ENCODE peak calls at places on chromosomes 13 and 19, in nine cellular contexts. I, X, B, Y, J, O, M, T and U are unnamed samples.
A peak's percentile ranks its signal among the peaks of the same experiment; 100 is the strongest.

GRCh38 chr13:50422181-50423148 is 407.2 kb downstream of the KCNRG start:
- DNase-seq in I (no peak), X (no peak), B (no peak), Y (no peak), J (no peak), O (no peak), M (no peak), T (no peak), U (no peak)

GRCh38 chr13:27954406-27954851 is 14.7 kb downstream of the CDX2 start:
- DNase-seq in I (no peak), X (no peak), B (peak; percentile 13), Y (no peak), J (no peak), O (no peak), M (no peak), T (no peak), U (no peak)

GRCh38 chr13:108993346-108993745 is 363.9 kb downstream of the MYO16 start:
- DNase-seq in I (peak; percentile 45), X (peak; percentile 74), B (no peak), Y (no peak), J (no peak), O (no peak), M (no peak), T (peak; percentile 36), U (no peak)

GRCh38 chr13:27339299-27339698 is 68.7 kb downstream of the RASL11A start:
- DNase-seq in I (peak; percentile 61), X (peak; percentile 42), B (peak; percentile 58), Y (no peak), J (no peak), O (peak; percentile 75), M (no peak), T (peak; percentile 73), U (peak; percentile 48)

GRCh38 chr19:2974342-2974932 is 2.9 kb upstream of the TLE6 start:
- DNase-seq in I (no peak), X (no peak), B (peak; percentile 78), Y (no peak), J (no peak), O (no peak), M (no peak), T (peak; percentile 78), U (peak; percentile 26)

GRCh38 chr13:45512148-45512498 is 47.4 kb downstream of the COG3 start:
- DNase-seq in I (no peak), X (peak; percentile 50), B (peak; percentile 39), Y (no peak), J (no peak), O (no peak), M (no peak), T (no peak), U (no peak)

GRCh38 chr13:26424181-26424580 is 133.3 kb upstream of the WASF3 start:
- DNase-seq in I (no peak), X (no peak), B (no peak), Y (no peak), J (no peak), O (no peak), M (no peak), T (no peak), U (no peak)

GRCh38 chr19:35868172-35868822 is at the start of gene APLP1:
- DNase-seq in I (no peak), X (no peak), B (peak; percentile 27), Y (peak; percentile 57), J (peak; percentile 37), O (no peak), M (peak; percentile 65), T (no peak), U (peak; percentile 58)

GRCh38 chr13:79936368-79937136 is 404.4 kb downstream of the SPRY2 start:
- DNase-seq in I (peak; percentile 98), X (peak; percentile 100), B (peak; percentile 99), Y (no peak), J (no peak), O (no peak), M (peak; percentile 59), T (peak; percentile 97), U (peak; percentile 100)

GRCh38 chr19:42242071-42242511 is 311 bp downstream of the GSK3A start:
- DNase-seq in I (no peak), X (no peak), B (no peak), Y (no peak), J (no peak), O (no peak), M (no peak), T (peak; percentile 14), U (no peak)

GRCh38 chr19:19487077-19488040 is 28.0 kb downstream of the TSSK6 start:
- DNase-seq in I (no peak), X (no peak), B (no peak), Y (no peak), J (no peak), O (peak; percentile 49), M (no peak), T (no peak), U (no peak)

GRCh38 chr13:113349491-113349890 is 14.4 kb downstream of the GRTP1 start:
- DNase-seq in I (no peak), X (no peak), B (no peak), Y (no peak), J (no peak), O (no peak), M (no peak), T (no peak), U (no peak)

GRCh38 chr13:50942630-50943311 is 33.2 kb downstream of the RNASEH2B start:
- DNase-seq in I (no peak), X (no peak), B (no peak), Y (no peak), J (no peak), O (no peak), M (no peak), T (no peak), U (no peak)

GRCh38 chr19:11378319-11379189 is 4.1 kb downstream of the SWSAP1 start:
- DNase-seq in I (peak; percentile 76), X (peak; percentile 89), B (peak; percentile 66), Y (no peak), J (no peak), O (no peak), M (no peak), T (peak; percentile 57), U (peak; percentile 79)

GRCh38 chr19:16076958-16077611 is 790 bp downstream of the TPM4 start:
- DNase-seq in I (peak; percentile 31), X (no peak), B (no peak), Y (no peak), J (no peak), O (no peak), M (no peak), T (no peak), U (no peak)

GRCh38 chr19:54030895-54031586 is 32.7 kb downstream of the VSTM1 start:
- DNase-seq in I (peak; percentile 30), X (peak; percentile 24), B (peak; percentile 49), Y (no peak), J (no peak), O (no peak), M (no peak), T (peak; percentile 52), U (peak; percentile 51)

GRCh38 chr13:107587681-107588080 is 627.7 kb downstream of the LIG4 start:
- DNase-seq in I (no peak), X (no peak), B (no peak), Y (no peak), J (no peak), O (no peak), M (no peak), T (no peak), U (no peak)

GRCh38 chr13:39577203-39577602 is 25.8 kb downstream of the LHFPL6 start:
- DNase-seq in I (no peak), X (no peak), B (no peak), Y (no peak), J (no peak), O (no peak), M (no peak), T (no peak), U (no peak)

GRCh38 chr13:31234729-31235128 is 35.0 kb downstream of the B3GLCT start:
- DNase-seq in I (no peak), X (no peak), B (peak; percentile 29), Y (no peak), J (no peak), O (no peak), M (no peak), T (peak; percentile 41), U (no peak)

GRCh38 chr13:104594801-104595200 is 1528.6 kb upstream of the SLC10A2 start:
- DNase-seq in I (no peak), X (no peak), B (no peak), Y (no peak), J (no peak), O (no peak), M (no peak), T (no peak), U (no peak)

GRCh38 chr19:10114651-10115391 is 3.3 kb downstream of the P2RY11 start:
- DNase-seq in I (no peak), X (no peak), B (no peak), Y (no peak), J (no peak), O (no peak), M (no peak), T (no peak), U (no peak)

GRCh38 chr13:46668302-46668720 is 115.3 kb downstream of the LRCH1 start:
- DNase-seq in I (peak; percentile 94), X (peak; percentile 95), B (peak; percentile 95), Y (no peak), J (no peak), O (no peak), M (no peak), T (peak; percentile 91), U (peak; percentile 96)

GRCh38 chr19:19171821-19172532 is 1.9 kb upstream of the MEF2B start:
- DNase-seq in I (peak; percentile 77), X (peak; percentile 78), B (peak; percentile 56), Y (no peak), J (no peak), O (no peak), M (no peak), T (peak; percentile 80), U (peak; percentile 55)

GRCh38 chr13:98582947-98583346 is 6.0 kb upstream of the STK24 start:
- DNase-seq in I (no peak), X (no peak), B (no peak), Y (no peak), J (no peak), O (no peak), M (no peak), T (no peak), U (no peak)